ENCODE peak calls at places on chromosomes 11 and 22, in eight cellular contexts. G is IMR-90, S is lower leg skin, D is A549, E is heart left ventricle, Y is tibial nerve, P is endothelial cell of umbilical vein, F is ovary. A is an unnamed sample.

GRCh38 chr22:48088926-48089536 is 1326.6 kb downstream of the TBC1D22A start:
- DNase-seq in G (no peak), S (no peak), F (no peak), P (no peak), Y (no peak), E (no peak), D (no peak), A (no peak)

GRCh38 chr11:27716850-27717249 is 16.6 kb upstream of the BDNF start:
- DNase-seq in D (no peak), G (peak), F (no peak), Y (no peak), S (no peak), P (no peak), E (no peak), A (no peak)

GRCh38 chr11:88421530-88421929 is 84.0 kb upstream of the CTSC start:
- DNase-seq in D (no peak), Y (no peak), F (no peak), E (no peak), P (no peak), S (no peak), G (peak), A (no peak)

GRCh38 chr11:108048269-108048668 is 39.6 kb downstream of the CUL5 start:
- DNase-seq in G (no peak), E (no peak), P (no peak), F (no peak), S (no peak), D (no peak), Y (no peak), A (no peak)

GRCh38 chr22:49975543-49976389 is 15.2 kb downstream of the PIM3 start:
- DNase-seq in F (peak), S (peak), Y (no peak), P (no peak), E (no peak), D (peak), G (no peak), A (no peak)

GRCh38 chr11:123011510-123011909 is 29.9 kb upstream of the BSX start:
- DNase-seq in E (no peak), S (no peak), F (no peak), G (no peak), D (no peak), P (no peak), Y (no peak), A (no peak)

GRCh38 chr11:61546663-61547062 is 34.2 kb downstream of the SYT7 start:
- DNase-seq in P (no peak), F (no peak), S (no peak), Y (no peak), E (peak), G (no peak), D (no peak), A (no peak)

GRCh38 chr22:48547971-48548370 is 1279.7 kb downstream of the BRD1 start:
- DNase-seq in P (no peak), E (peak), G (no peak), F (no peak), D (no peak), S (no peak), Y (no peak), A (no peak)

GRCh38 chr11:132590554-132590953 is 941.7 kb downstream of the OPCML start:
- DNase-seq in F (no peak), G (no peak), D (no peak), P (no peak), S (no peak), E (no peak), Y (no peak), A (no peak)

GRCh38 chr22:23789121-23789520 is 2.4 kb downstream of the SMARCB1 start:
- DNase-seq in S (no peak), E (peak), P (no peak), F (no peak), Y (no peak), D (no peak), G (no peak), A (no peak)

GRCh38 chr22:44289429-44290171 is 23.2 kb downstream of the SHISAL1 start:
- DNase-seq in F (no peak), E (peak), P (no peak), D (no peak), S (no peak), G (peak), Y (no peak), A (no peak)

GRCh38 chr11:120214581-120214980 is 3.7 kb downstream of the OAF start:
- DNase-seq in P (no peak), E (peak), D (no peak), S (no peak), G (no peak), Y (no peak), F (no peak), A (no peak)

GRCh38 chr11:862028-862703 is 19.5 kb downstream of the TSPAN4 start:
- DNase-seq in P (no peak), D (no peak), S (no peak), E (no peak), G (no peak), F (peak), Y (no peak), A (no peak)

GRCh38 chr22:38699784-38700183 is 959 bp downstream of the JOSD1 start:
- DNase-seq in P (no peak), S (no peak), Y (no peak), E (no peak), D (no peak), F (peak), G (peak), A (no peak)

GRCh38 chr22:32413715-32414114 is 1.7 kb upstream of the RTCB start:
- DNase-seq in F (no peak), P (peak), S (no peak), D (peak), G (peak), Y (no peak), E (no peak), A (no peak)

GRCh38 chr22:41481131-41481830 is 12.4 kb downstream of the ACO2 start:
- DNase-seq in G (peak), Y (no peak), E (no peak), P (no peak), D (no peak), F (peak), S (no peak), A (no peak)

GRCh38 chr22:41481925-41482318 is 13.0 kb downstream of the ACO2 start:
- DNase-seq in P (no peak), Y (no peak), E (no peak), D (no peak), G (no peak), S (no peak), F (no peak), A (no peak)

GRCh38 chr22:41479671-41480396 is 10.9 kb downstream of the ACO2 start:
- DNase-seq in Y (no peak), G (peak), E (no peak), P (no peak), D (no peak), S (no peak), F (no peak), A (no peak)

GRCh38 chr22:41480397-41480735 is 11.4 kb downstream of the ACO2 start:
- DNase-seq in P (no peak), S (no peak), D (no peak), G (peak), E (no peak), Y (no peak), F (no peak), A (no peak)

DNA sequence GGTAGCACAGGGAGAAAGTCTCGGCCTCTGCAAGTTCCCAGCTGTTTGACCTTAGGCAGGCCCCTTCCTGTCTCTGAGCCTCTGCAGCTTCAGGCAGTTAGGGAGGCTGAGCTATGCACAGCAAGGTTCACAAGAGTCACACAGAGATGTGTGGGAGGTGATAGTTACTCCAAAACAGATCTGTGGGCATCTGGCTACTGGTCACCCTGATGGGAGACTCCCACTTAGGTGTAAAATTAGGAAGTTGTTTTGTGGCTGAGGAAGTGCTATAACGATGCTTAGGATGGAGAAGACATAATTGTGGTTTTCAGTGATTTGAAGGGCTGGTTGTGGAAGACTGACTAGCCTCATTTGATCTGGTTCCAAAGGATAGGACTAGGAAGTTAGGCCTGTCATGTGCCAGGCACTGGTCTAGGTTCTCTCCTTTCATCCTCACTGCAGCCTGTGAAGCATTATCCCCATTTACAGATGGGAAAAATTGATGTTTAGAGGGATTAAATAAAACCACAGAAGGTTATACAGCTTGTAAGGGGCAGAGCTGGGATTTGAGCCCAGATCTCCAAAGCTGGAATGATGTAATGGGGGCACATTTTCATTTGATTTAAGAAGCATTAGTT is 13.5 kb downstream of the ACO2 start:
- DNase-seq in P (no peak), G (peak), D (no peak), E (no peak), Y (no peak), S (no peak), F (no peak), A (no peak)
- H3K4me3 ChIP-seq in P (no peak), G (no peak), D (no peak), E (no peak), Y (no peak), S (no peak), F (no peak), A (no peak)

GRCh38 chr11:75815345-75815983 is 454 bp downstream of the UVRAG start:
- DNase-seq in F (peak), S (peak), E (peak), G (peak), P (peak), Y (no peak), D (peak), A (no peak)
- TF ChIP-seq POLR2A in F (no peak), S (no peak), E (no peak), G (peak), P (no peak), Y (no peak), D (no peak), A (no peak)

DNA sequence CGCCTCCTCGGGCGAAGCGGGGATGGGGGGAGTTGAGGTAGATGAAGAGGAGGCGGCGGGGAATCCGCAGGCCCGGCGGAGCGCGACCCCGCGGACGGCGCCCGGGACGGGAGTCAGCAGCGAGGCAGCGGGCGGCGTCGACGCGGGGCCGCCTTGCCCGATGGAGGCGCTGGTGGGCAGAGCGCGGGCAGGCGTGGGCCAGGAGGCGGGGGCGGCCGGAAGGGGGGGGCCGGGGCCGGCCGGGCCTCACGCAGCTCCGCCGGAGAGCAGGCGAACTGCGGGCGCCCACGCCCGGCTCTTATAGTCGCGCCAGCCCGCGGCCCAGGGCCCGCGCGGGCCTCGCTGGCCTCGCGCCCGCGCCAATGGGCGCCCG is at the start of gene IGF2:
- DNase-seq in D (no peak), G (no peak), F (no peak), P (no peak), S (no peak), E (peak), Y (no peak), A (no peak)
- H3K4me3 ChIP-seq in D (peak), G (peak), F (peak), P (no peak), S (no peak), E (peak), Y (peak), A (peak)

GRCh38 chr11:1943977-1944376 is 3.2 kb upstream of the MRPL23 start:
- DNase-seq in E (peak), S (no peak), F (peak), P (peak), D (no peak), Y (no peak), G (peak), A (no peak)

GRCh38 chr11:1948389-1948788 is 1.3 kb downstream of the MRPL23 start:
- DNase-seq in Y (no peak), S (no peak), G (no peak), F (no peak), E (peak), P (no peak), D (no peak), A (no peak)

GRCh38 chr11:1949302-1949701 is 2.2 kb downstream of the MRPL23 start:
- DNase-seq in P (no peak), G (no peak), D (no peak), Y (no peak), S (no peak), E (no peak), F (no peak), A (no peak)

GRCh38 chr11:1947592-1948237 is 583 bp downstream of the MRPL23 start:
- DNase-seq in E (no peak), P (no peak), S (no peak), Y (no peak), F (no peak), D (no peak), G (no peak), A (no peak)

GRCh38 chr11:1946812-1947480 is at the start of gene MRPL23:
- DNase-seq in E (peak), G (no peak), P (no peak), D (no peak), F (peak), S (no peak), Y (no peak), A (no peak)
- TF ChIP-seq POLR2A in E (no peak), G (no peak), P (no peak), D (no peak), F (no peak), S (no peak), Y (no peak), A (no peak)

GRCh38 chr22:37636949-37637273 is 2.6 kb upstream of the SH3BP1 start:
- DNase-seq in P (no peak), F (no peak), E (no peak), Y (no peak), G (no peak), S (no peak), D (no peak), A (no peak)
- H3K4me3 ChIP-seq in P (no peak), F (no peak), E (no peak), Y (no peak), G (no peak), S (no peak), D (no peak), A (no peak)

GRCh38 chr11:73158356-73159051 is 16.4 kb upstream of the FCHSD2 start:
- DNase-seq in D (no peak), Y (no peak), E (no peak), P (no peak), F (peak), S (no peak), G (peak), A (no peak)

GRCh38 chr11:73156114-73156513 is 14.0 kb upstream of the FCHSD2 start:
- DNase-seq in P (no peak), G (no peak), D (no peak), S (no peak), E (no peak), Y (no peak), F (peak), A (no peak)

GRCh38 chr11:73156686-73157085 is 14.6 kb upstream of the FCHSD2 start:
- DNase-seq in Y (no peak), F (peak), D (no peak), S (no peak), P (no peak), G (no peak), E (no peak), A (no peak)

GRCh38 chr11:73159297-73159696 is 17.2 kb upstream of the FCHSD2 start:
- DNase-seq in D (no peak), G (no peak), Y (no peak), S (no peak), P (no peak), E (no peak), F (no peak), A (no peak)

DNA sequence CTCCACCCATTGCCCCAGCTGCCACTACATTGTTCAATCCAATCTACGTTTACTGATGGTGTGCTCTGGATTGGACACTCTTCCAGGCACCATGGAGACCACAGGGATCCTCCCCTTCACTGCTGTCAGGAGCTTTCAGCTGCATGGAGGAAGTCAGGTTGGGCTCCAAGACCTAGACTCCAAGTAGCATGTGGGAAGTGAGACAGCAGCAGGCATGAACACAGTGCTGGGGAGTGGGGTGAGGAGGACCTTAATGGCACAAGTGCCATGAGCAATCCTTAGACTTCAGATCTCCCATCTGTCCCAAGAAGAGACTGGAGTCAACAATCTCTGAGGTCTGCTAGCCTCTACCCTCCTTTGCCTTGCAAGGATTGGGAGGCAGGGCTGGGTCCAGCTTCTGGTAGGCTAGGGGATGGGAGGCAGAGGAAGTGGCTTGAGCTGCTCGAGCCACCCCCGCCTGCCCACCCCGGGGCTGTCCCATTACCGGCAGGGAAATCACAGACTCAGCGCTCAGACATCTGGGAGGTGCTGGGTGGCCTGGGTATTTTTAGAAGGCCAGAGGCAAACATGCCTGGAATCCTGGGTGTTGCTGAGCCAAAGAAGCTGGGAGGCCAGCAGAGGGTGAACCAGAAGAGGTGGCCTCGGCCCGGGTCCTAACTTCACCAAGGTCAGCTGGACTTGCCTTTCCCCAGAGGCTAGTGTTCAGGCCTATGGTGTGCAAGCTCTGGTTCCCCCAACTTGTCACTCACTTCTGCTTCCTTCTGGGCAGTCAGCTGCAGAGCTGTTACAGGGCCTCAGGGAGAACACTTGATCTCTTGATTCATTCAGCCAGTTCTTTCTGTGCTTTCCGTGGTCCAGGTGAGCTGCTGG is 15.3 kb upstream of the FCHSD2 start:
- DNase-seq in G (peak), S (no peak), D (no peak), Y (no peak), E (peak), P (no peak), F (peak), A (no peak)
- TF ChIP-seq POLR2A in G (no peak), S (no peak), D (no peak), Y (no peak), E (peak), P (no peak), F (no peak), A (no peak)

GRCh38 chr11:121479839-121480238 is 27.1 kb upstream of the SORL1-AS1 start:
- DNase-seq in G (no peak), D (no peak), S (no peak), F (no peak), P (no peak), E (no peak), Y (no peak), A (no peak)

GRCh38 chr11:121483805-121484478 is 31.2 kb upstream of the SORL1-AS1 start:
- DNase-seq in P (no peak), F (no peak), S (no peak), G (no peak), D (no peak), E (no peak), Y (no peak), A (no peak)

GRCh38 chr11:121485221-121485620 is 32.5 kb upstream of the SORL1-AS1 start:
- DNase-seq in Y (no peak), E (no peak), S (no peak), F (no peak), P (no peak), D (no peak), G (no peak), A (no peak)

GRCh38 chr11:121479355-121479754 is 26.6 kb upstream of the SORL1-AS1 start:
- DNase-seq in D (no peak), Y (no peak), F (no peak), P (no peak), E (no peak), G (no peak), S (no peak), A (no peak)

DNA sequence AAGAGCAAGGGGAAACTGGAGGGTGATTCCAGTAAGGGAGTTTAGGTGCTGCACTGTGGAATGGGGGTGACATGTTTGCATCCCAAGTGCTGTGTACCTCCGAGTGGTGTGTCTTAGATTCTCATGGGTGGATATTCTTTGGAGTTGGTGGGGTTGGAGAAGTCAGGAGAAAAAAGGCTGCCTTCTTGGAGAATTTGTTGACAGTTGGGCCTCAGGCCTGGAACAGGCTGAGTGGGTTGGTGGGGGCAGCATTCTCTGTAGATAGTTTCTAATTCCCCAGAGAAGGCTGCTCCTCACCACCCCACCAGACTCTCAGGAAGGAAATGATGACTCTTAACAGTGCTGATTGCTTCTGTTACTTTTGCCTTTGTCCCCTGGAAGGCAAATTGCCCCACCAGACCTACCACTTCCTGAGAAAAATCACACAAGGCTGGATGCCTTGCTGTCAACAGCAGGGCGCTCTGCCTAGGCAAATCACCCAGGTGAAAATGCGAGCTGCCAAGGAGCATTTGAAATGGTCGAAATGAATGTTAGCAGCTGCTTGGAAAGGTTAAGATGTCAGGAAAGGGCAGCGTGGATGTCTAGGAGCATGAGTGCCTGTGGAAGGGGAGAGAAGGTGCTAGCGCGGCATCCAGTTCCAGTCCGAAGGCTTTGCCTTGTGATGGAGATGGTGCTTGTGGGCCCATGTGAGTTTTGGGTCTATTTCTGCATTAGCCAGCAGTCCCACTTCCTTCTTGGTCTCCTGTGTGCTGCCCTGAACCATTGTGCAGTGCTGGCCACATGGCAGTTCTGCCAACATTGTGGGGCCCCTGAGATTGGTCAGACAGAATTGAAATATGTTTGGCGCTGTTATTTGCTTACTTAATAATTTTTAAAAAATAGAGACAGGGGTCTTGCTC is 29.7 kb upstream of the SORL1-AS1 start:
- DNase-seq in S (no peak), Y (no peak), P (peak), E (no peak), F (no peak), G (no peak), D (no peak), A (no peak)
- H3K4me3 ChIP-seq in S (no peak), Y (no peak), P (no peak), E (no peak), F (no peak), G (no peak), D (no peak), A (no peak)